ENCODE peak calls at places on chromosome 9, in six cellular contexts. One of them, this sample, is unnamed.

GRCh38 chr9:130835441-130836298 is 616 bp downstream of the ABL1 start:
- DNase-seq in HTR-8/SVneo: no peak
- DNase-seq in fibroblast of lung: peak
- DNase-seq in head of caudate nucleus: no peak
- DNase-seq in DMS153: no peak
- DNase-seq in stimulated activated CD8-positive, alpha-beta memory T cell treated with anti-CD3 and anti-CD28 coated beads, Interleukin-12 subunit alpha, Interleukin-12 subunit beta, amount 100 ng/mL, for 1 hour: no peak
- DNase-seq in this sample: peak

GRCh38 chr9:134180786-134181647 is 16.7 kb upstream of the RNU6ATAC start:
- DNase-seq in HTR-8/SVneo: no peak
- DNase-seq in fibroblast of lung: no peak
- DNase-seq in head of caudate nucleus: no peak
- DNase-seq in DMS153: no peak
- DNase-seq in stimulated activated CD8-positive, alpha-beta memory T cell treated with anti-CD3 and anti-CD28 coated beads, Interleukin-12 subunit alpha, Interleukin-12 subunit beta, amount 100 ng/mL, for 1 hour: no peak
- DNase-seq in this sample: no peak

GRCh38 chr9:76665458-76665857 is 98.8 kb upstream of the PCA3 start:
- DNase-seq in HTR-8/SVneo: no peak
- DNase-seq in fibroblast of lung: no peak
- DNase-seq in head of caudate nucleus: no peak
- DNase-seq in DMS153: no peak
- DNase-seq in stimulated activated CD8-positive, alpha-beta memory T cell treated with anti-CD3 and anti-CD28 coated beads, Interleukin-12 subunit alpha, Interleukin-12 subunit beta, amount 100 ng/mL, for 1 hour: no peak
- DNase-seq in this sample: no peak

GRCh38 chr9:99299214-99300102 is 77.4 kb downstream of the SEC61B start:
- DNase-seq in HTR-8/SVneo: peak
- DNase-seq in fibroblast of lung: peak
- DNase-seq in head of caudate nucleus: no peak
- DNase-seq in DMS153: no peak
- DNase-seq in stimulated activated CD8-positive, alpha-beta memory T cell treated with anti-CD3 and anti-CD28 coated beads, Interleukin-12 subunit alpha, Interleukin-12 subunit beta, amount 100 ng/mL, for 1 hour: no peak
- DNase-seq in this sample: peak

GRCh38 chr9:134488251-134488900 is 153.2 kb upstream of the COL5A1 start:
- DNase-seq in HTR-8/SVneo: no peak
- DNase-seq in fibroblast of lung: no peak
- DNase-seq in head of caudate nucleus: no peak
- DNase-seq in DMS153: no peak
- DNase-seq in stimulated activated CD8-positive, alpha-beta memory T cell treated with anti-CD3 and anti-CD28 coated beads, Interleukin-12 subunit alpha, Interleukin-12 subunit beta, amount 100 ng/mL, for 1 hour: no peak
- DNase-seq in this sample: no peak

GRCh38 chr9:133276923-133277322 is 1.9 kb upstream of the ABO start:
- DNase-seq in HTR-8/SVneo: no peak
- DNase-seq in fibroblast of lung: no peak
- DNase-seq in head of caudate nucleus: no peak
- DNase-seq in DMS153: no peak
- DNase-seq in stimulated activated CD8-positive, alpha-beta memory T cell treated with anti-CD3 and anti-CD28 coated beads, Interleukin-12 subunit alpha, Interleukin-12 subunit beta, amount 100 ng/mL, for 1 hour: no peak
- DNase-seq in this sample: no peak

GRCh38 chr9:72557549-72557948 is 36.1 kb downstream of the TMC1 start:
- DNase-seq in HTR-8/SVneo: peak
- DNase-seq in fibroblast of lung: peak
- DNase-seq in head of caudate nucleus: no peak
- DNase-seq in DMS153: no peak
- DNase-seq in stimulated activated CD8-positive, alpha-beta memory T cell treated with anti-CD3 and anti-CD28 coated beads, Interleukin-12 subunit alpha, Interleukin-12 subunit beta, amount 100 ng/mL, for 1 hour: no peak
- DNase-seq in this sample: peak

GRCh38 chr9:438066-438465 is 223.4 kb downstream of the DOCK8 start:
- DNase-seq in HTR-8/SVneo: no peak
- DNase-seq in fibroblast of lung: peak
- DNase-seq in head of caudate nucleus: no peak
- DNase-seq in DMS153: no peak
- DNase-seq in stimulated activated CD8-positive, alpha-beta memory T cell treated with anti-CD3 and anti-CD28 coated beads, Interleukin-12 subunit alpha, Interleukin-12 subunit beta, amount 100 ng/mL, for 1 hour: no peak
- DNase-seq in this sample: no peak

GRCh38 chr9:18437315-18438200 is 36.4 kb upstream of the ADAMTSL1 start:
- DNase-seq in HTR-8/SVneo: no peak
- DNase-seq in fibroblast of lung: peak
- DNase-seq in head of caudate nucleus: no peak
- DNase-seq in DMS153: no peak
- DNase-seq in stimulated activated CD8-positive, alpha-beta memory T cell treated with anti-CD3 and anti-CD28 coated beads, Interleukin-12 subunit alpha, Interleukin-12 subunit beta, amount 100 ng/mL, for 1 hour: no peak
- DNase-seq in this sample: no peak

GRCh38 chr9:20479419-20480155 is 142.7 kb downstream of the MLLT3 start:
- DNase-seq in HTR-8/SVneo: no peak
- DNase-seq in fibroblast of lung: no peak
- DNase-seq in head of caudate nucleus: no peak
- DNase-seq in DMS153: no peak
- DNase-seq in stimulated activated CD8-positive, alpha-beta memory T cell treated with anti-CD3 and anti-CD28 coated beads, Interleukin-12 subunit alpha, Interleukin-12 subunit beta, amount 100 ng/mL, for 1 hour: no peak
- DNase-seq in this sample: no peak

GRCh38 chr9:99173570-99174504 is 47.9 kb downstream of the ALG2 start:
- DNase-seq in HTR-8/SVneo: no peak
- DNase-seq in fibroblast of lung: no peak
- DNase-seq in head of caudate nucleus: no peak
- DNase-seq in DMS153: peak
- DNase-seq in stimulated activated CD8-positive, alpha-beta memory T cell treated with anti-CD3 and anti-CD28 coated beads, Interleukin-12 subunit alpha, Interleukin-12 subunit beta, amount 100 ng/mL, for 1 hour: no peak
- DNase-seq in this sample: no peak

GRCh38 chr9:121609845-121610637 is 41.4 kb upstream of the DAB2IP start:
- DNase-seq in HTR-8/SVneo: no peak
- DNase-seq in fibroblast of lung: peak
- DNase-seq in head of caudate nucleus: no peak
- DNase-seq in DMS153: no peak
- DNase-seq in stimulated activated CD8-positive, alpha-beta memory T cell treated with anti-CD3 and anti-CD28 coated beads, Interleukin-12 subunit alpha, Interleukin-12 subunit beta, amount 100 ng/mL, for 1 hour: no peak
- DNase-seq in this sample: no peak

GRCh38 chr9:129472651-129473102 is 148.2 kb downstream of the C9orf50 start:
- DNase-seq in HTR-8/SVneo: no peak
- DNase-seq in fibroblast of lung: peak
- DNase-seq in head of caudate nucleus: no peak
- DNase-seq in DMS153: no peak
- DNase-seq in stimulated activated CD8-positive, alpha-beta memory T cell treated with anti-CD3 and anti-CD28 coated beads, Interleukin-12 subunit alpha, Interleukin-12 subunit beta, amount 100 ng/mL, for 1 hour: no peak
- DNase-seq in this sample: no peak

GRCh38 chr9:29822458-29822857 is 2249.2 kb upstream of the C9orf72 start:
- DNase-seq in HTR-8/SVneo: no peak
- DNase-seq in fibroblast of lung: no peak
- DNase-seq in head of caudate nucleus: no peak
- DNase-seq in DMS153: no peak
- DNase-seq in stimulated activated CD8-positive, alpha-beta memory T cell treated with anti-CD3 and anti-CD28 coated beads, Interleukin-12 subunit alpha, Interleukin-12 subunit beta, amount 100 ng/mL, for 1 hour: no peak
- DNase-seq in this sample: no peak

GRCh38 chr9:37667706-37668672 is 17.2 kb downstream of the FRMPD1 start:
- DNase-seq in HTR-8/SVneo: peak
- DNase-seq in fibroblast of lung: no peak
- DNase-seq in head of caudate nucleus: no peak
- DNase-seq in DMS153: no peak
- DNase-seq in stimulated activated CD8-positive, alpha-beta memory T cell treated with anti-CD3 and anti-CD28 coated beads, Interleukin-12 subunit alpha, Interleukin-12 subunit beta, amount 100 ng/mL, for 1 hour: no peak
- DNase-seq in this sample: no peak

GRCh38 chr9:99778308-99778707 is 43.4 kb upstream of the NR4A3 start:
- DNase-seq in HTR-8/SVneo: peak
- DNase-seq in fibroblast of lung: peak
- DNase-seq in head of caudate nucleus: no peak
- DNase-seq in DMS153: no peak
- DNase-seq in stimulated activated CD8-positive, alpha-beta memory T cell treated with anti-CD3 and anti-CD28 coated beads, Interleukin-12 subunit alpha, Interleukin-12 subunit beta, amount 100 ng/mL, for 1 hour: no peak
- DNase-seq in this sample: peak

GRCh38 chr9:91949293-91949945 is 609 bp downstream of the ROR2 start:
- DNase-seq in HTR-8/SVneo: no peak
- DNase-seq in fibroblast of lung: no peak
- DNase-seq in head of caudate nucleus: no peak
- DNase-seq in DMS153: peak
- DNase-seq in stimulated activated CD8-positive, alpha-beta memory T cell treated with anti-CD3 and anti-CD28 coated beads, Interleukin-12 subunit alpha, Interleukin-12 subunit beta, amount 100 ng/mL, for 1 hour: no peak
- DNase-seq in this sample: no peak

GRCh38 chr9:116686135-116686534 is 970 bp upstream of the TRIM32 start:
- DNase-seq in HTR-8/SVneo: no peak
- DNase-seq in fibroblast of lung: no peak
- DNase-seq in head of caudate nucleus: no peak
- DNase-seq in DMS153: no peak
- DNase-seq in stimulated activated CD8-positive, alpha-beta memory T cell treated with anti-CD3 and anti-CD28 coated beads, Interleukin-12 subunit alpha, Interleukin-12 subunit beta, amount 100 ng/mL, for 1 hour: no peak
- DNase-seq in this sample: no peak

GRCh38 chr9:15373201-15373530 is 49.5 kb upstream of the SNAPC3 start:
- DNase-seq in HTR-8/SVneo: no peak
- DNase-seq in fibroblast of lung: peak
- DNase-seq in head of caudate nucleus: no peak
- DNase-seq in DMS153: no peak
- DNase-seq in stimulated activated CD8-positive, alpha-beta memory T cell treated with anti-CD3 and anti-CD28 coated beads, Interleukin-12 subunit alpha, Interleukin-12 subunit beta, amount 100 ng/mL, for 1 hour: no peak
- DNase-seq in this sample: peak

GRCh38 chr9:85420750-85421149 is 321.0 kb downstream of the AGTPBP1 start:
- DNase-seq in HTR-8/SVneo: no peak
- DNase-seq in fibroblast of lung: peak
- DNase-seq in head of caudate nucleus: no peak
- DNase-seq in DMS153: no peak
- DNase-seq in stimulated activated CD8-positive, alpha-beta memory T cell treated with anti-CD3 and anti-CD28 coated beads, Interleukin-12 subunit alpha, Interleukin-12 subunit beta, amount 100 ng/mL, for 1 hour: no peak
- DNase-seq in this sample: peak

GRCh38 chr9:72947987-72948465 is 4.8 kb downstream of the ALDH1A1 start:
- DNase-seq in HTR-8/SVneo: no peak
- DNase-seq in fibroblast of lung: no peak
- DNase-seq in head of caudate nucleus: no peak
- DNase-seq in DMS153: no peak
- DNase-seq in stimulated activated CD8-positive, alpha-beta memory T cell treated with anti-CD3 and anti-CD28 coated beads, Interleukin-12 subunit alpha, Interleukin-12 subunit beta, amount 100 ng/mL, for 1 hour: no peak
- DNase-seq in this sample: no peak

GRCh38 chr9:93302586-93303257 is 118.8 kb downstream of the WNK2 start:
- DNase-seq in HTR-8/SVneo: peak
- DNase-seq in fibroblast of lung: peak
- DNase-seq in head of caudate nucleus: peak
- DNase-seq in DMS153: no peak
- DNase-seq in stimulated activated CD8-positive, alpha-beta memory T cell treated with anti-CD3 and anti-CD28 coated beads, Interleukin-12 subunit alpha, Interleukin-12 subunit beta, amount 100 ng/mL, for 1 hour: peak
- DNase-seq in this sample: peak

GRCh38 chr9:92140074-92140753 is 25.0 kb upstream of the SPTLC1 start:
- DNase-seq in HTR-8/SVneo: peak
- DNase-seq in fibroblast of lung: peak
- DNase-seq in head of caudate nucleus: peak
- DNase-seq in DMS153: peak
- DNase-seq in stimulated activated CD8-positive, alpha-beta memory T cell treated with anti-CD3 and anti-CD28 coated beads, Interleukin-12 subunit alpha, Interleukin-12 subunit beta, amount 100 ng/mL, for 1 hour: peak
- DNase-seq in this sample: peak

GRCh38 chr9:108727580-108728056 is 128.2 kb downstream of the ACTL7B start:
- DNase-seq in HTR-8/SVneo: no peak
- DNase-seq in fibroblast of lung: no peak
- DNase-seq in head of caudate nucleus: peak
- DNase-seq in DMS153: no peak
- DNase-seq in stimulated activated CD8-positive, alpha-beta memory T cell treated with anti-CD3 and anti-CD28 coated beads, Interleukin-12 subunit alpha, Interleukin-12 subunit beta, amount 100 ng/mL, for 1 hour: no peak
- DNase-seq in this sample: peak

GRCh38 chr9:126802343-126803059 is 2.3 kb upstream of the ZBTB43 start:
- DNase-seq in HTR-8/SVneo: no peak
- DNase-seq in fibroblast of lung: no peak
- DNase-seq in head of caudate nucleus: no peak
- DNase-seq in DMS153: no peak
- DNase-seq in stimulated activated CD8-positive, alpha-beta memory T cell treated with anti-CD3 and anti-CD28 coated beads, Interleukin-12 subunit alpha, Interleukin-12 subunit beta, amount 100 ng/mL, for 1 hour: no peak
- DNase-seq in this sample: no peak

GRCh38 chr9:68523367-68523936 is 17.2 kb downstream of the TMEM252 start:
- DNase-seq in HTR-8/SVneo: no peak
- DNase-seq in fibroblast of lung: no peak
- DNase-seq in head of caudate nucleus: no peak
- DNase-seq in DMS153: no peak
- DNase-seq in stimulated activated CD8-positive, alpha-beta memory T cell treated with anti-CD3 and anti-CD28 coated beads, Interleukin-12 subunit alpha, Interleukin-12 subunit beta, amount 100 ng/mL, for 1 hour: no peak
- DNase-seq in this sample: no peak

GRCh38 chr9:36793277-36793676 is 220.6 kb downstream of the MELK start:
- DNase-seq in HTR-8/SVneo: no peak
- DNase-seq in fibroblast of lung: no peak
- DNase-seq in head of caudate nucleus: no peak
- DNase-seq in DMS153: no peak
- DNase-seq in stimulated activated CD8-positive, alpha-beta memory T cell treated with anti-CD3 and anti-CD28 coated beads, Interleukin-12 subunit alpha, Interleukin-12 subunit beta, amount 100 ng/mL, for 1 hour: no peak
- DNase-seq in this sample: no peak

GRCh38 chr9:4519604-4520003 is 29.3 kb downstream of the SLC1A1 start:
- DNase-seq in HTR-8/SVneo: no peak
- DNase-seq in fibroblast of lung: no peak
- DNase-seq in head of caudate nucleus: no peak
- DNase-seq in DMS153: no peak
- DNase-seq in stimulated activated CD8-positive, alpha-beta memory T cell treated with anti-CD3 and anti-CD28 coated beads, Interleukin-12 subunit alpha, Interleukin-12 subunit beta, amount 100 ng/mL, for 1 hour: no peak
- DNase-seq in this sample: no peak

GRCh38 chr9:133359420-133360175 is 3.2 kb downstream of the SURF2 start:
- DNase-seq in HTR-8/SVneo: no peak
- DNase-seq in fibroblast of lung: no peak
- DNase-seq in head of caudate nucleus: no peak
- DNase-seq in DMS153: no peak
- DNase-seq in stimulated activated CD8-positive, alpha-beta memory T cell treated with anti-CD3 and anti-CD28 coated beads, Interleukin-12 subunit alpha, Interleukin-12 subunit beta, amount 100 ng/mL, for 1 hour: no peak
- DNase-seq in this sample: no peak

GRCh38 chr9:34644766-34645314 is 1.6 kb upstream of the GALT start:
- DNase-seq in HTR-8/SVneo: no peak
- DNase-seq in fibroblast of lung: no peak
- DNase-seq in head of caudate nucleus: no peak
- DNase-seq in DMS153: no peak
- DNase-seq in stimulated activated CD8-positive, alpha-beta memory T cell treated with anti-CD3 and anti-CD28 coated beads, Interleukin-12 subunit alpha, Interleukin-12 subunit beta, amount 100 ng/mL, for 1 hour: no peak
- DNase-seq in this sample: no peak

GRCh38 chr9:94821098-94821930 is 94.8 kb downstream of the AOPEP start:
- DNase-seq in HTR-8/SVneo: no peak
- DNase-seq in fibroblast of lung: no peak
- DNase-seq in head of caudate nucleus: no peak
- DNase-seq in DMS153: no peak
- DNase-seq in stimulated activated CD8-positive, alpha-beta memory T cell treated with anti-CD3 and anti-CD28 coated beads, Interleukin-12 subunit alpha, Interleukin-12 subunit beta, amount 100 ng/mL, for 1 hour: no peak
- DNase-seq in this sample: no peak

GRCh38 chr9:97852399-97853055 is 499 bp upstream of the FOXE1 start:
- DNase-seq in HTR-8/SVneo: no peak
- DNase-seq in fibroblast of lung: no peak
- DNase-seq in head of caudate nucleus: no peak
- DNase-seq in DMS153: no peak
- DNase-seq in stimulated activated CD8-positive, alpha-beta memory T cell treated with anti-CD3 and anti-CD28 coated beads, Interleukin-12 subunit alpha, Interleukin-12 subunit beta, amount 100 ng/mL, for 1 hour: no peak
- DNase-seq in this sample: no peak

GRCh38 chr9:105052346-105052745 is 124.4 kb upstream of the ABCA1 start:
- DNase-seq in HTR-8/SVneo: no peak
- DNase-seq in fibroblast of lung: no peak
- DNase-seq in head of caudate nucleus: no peak
- DNase-seq in DMS153: no peak
- DNase-seq in stimulated activated CD8-positive, alpha-beta memory T cell treated with anti-CD3 and anti-CD28 coated beads, Interleukin-12 subunit alpha, Interleukin-12 subunit beta, amount 100 ng/mL, for 1 hour: no peak
- DNase-seq in this sample: no peak

GRCh38 chr9:81804306-81804705 is 115.0 kb upstream of the TLE1 start:
- DNase-seq in HTR-8/SVneo: no peak
- DNase-seq in fibroblast of lung: peak
- DNase-seq in head of caudate nucleus: no peak
- DNase-seq in DMS153: no peak
- DNase-seq in stimulated activated CD8-positive, alpha-beta memory T cell treated with anti-CD3 and anti-CD28 coated beads, Interleukin-12 subunit alpha, Interleukin-12 subunit beta, amount 100 ng/mL, for 1 hour: no peak
- DNase-seq in this sample: no peak

GRCh38 chr9:128372784-128373183 is 1.6 kb downstream of the URM1 start:
- DNase-seq in HTR-8/SVneo: no peak
- DNase-seq in fibroblast of lung: peak
- DNase-seq in head of caudate nucleus: no peak
- DNase-seq in DMS153: no peak
- DNase-seq in stimulated activated CD8-positive, alpha-beta memory T cell treated with anti-CD3 and anti-CD28 coated beads, Interleukin-12 subunit alpha, Interleukin-12 subunit beta, amount 100 ng/mL, for 1 hour: no peak
- DNase-seq in this sample: no peak

GRCh38 chr9:82208741-82209450 is 220.3 kb downstream of the SPATA31D1 start:
- DNase-seq in HTR-8/SVneo: no peak
- DNase-seq in fibroblast of lung: peak
- DNase-seq in head of caudate nucleus: no peak
- DNase-seq in DMS153: no peak
- DNase-seq in stimulated activated CD8-positive, alpha-beta memory T cell treated with anti-CD3 and anti-CD28 coated beads, Interleukin-12 subunit alpha, Interleukin-12 subunit beta, amount 100 ng/mL, for 1 hour: no peak
- DNase-seq in this sample: no peak

This sample was measured in fibroblast of the conjunctiva.